ENCODE peak calls at places on chromosomes 5 and 9, in seven cellular contexts. One of them, this sample, is unnamed.

GRCh38 chr5:106121972-106122605 is 1548.6 kb downstream of the EFNA5 start:
- DNase-seq in dermis microvascular lymphatic vessel endothelial cell: no peak
- DNase-seq in hypothalamus: no peak
- DNase-seq in activated CD4-positive, alpha-beta T cell treated with anti-CD3 and anti-CD28 coated beads, Interleukin-2, amount 10 ng/mL, durations not matched to agents 24 days and 14 days: peak
- DNase-seq in kidney tubule cell: peak
- DNase-seq in mucosa of gallbladder: no peak
- DNase-seq in EL: no peak
- DNase-seq in this sample: no peak

GRCh38 chr5:107401470-107402085 is 269.2 kb downstream of the EFNA5 start:
- DNase-seq in dermis microvascular lymphatic vessel endothelial cell: no peak
- DNase-seq in kidney tubule cell: no peak
- DNase-seq in EL: no peak
- DNase-seq in hypothalamus: no peak
- DNase-seq in mucosa of gallbladder: no peak
- DNase-seq in activated CD4-positive, alpha-beta T cell treated with anti-CD3 and anti-CD28 coated beads, Interleukin-2, amount 10 ng/mL, durations not matched to agents 24 days and 14 days: no peak
- DNase-seq in this sample: no peak

GRCh38 chr5:181088289-181088688 is 42.7 kb downstream of the OR2V1 start:
- DNase-seq in kidney tubule cell: no peak
- DNase-seq in activated CD4-positive, alpha-beta T cell treated with anti-CD3 and anti-CD28 coated beads, Interleukin-2, amount 10 ng/mL, durations not matched to agents 24 days and 14 days: peak
- DNase-seq in dermis microvascular lymphatic vessel endothelial cell: peak
- DNase-seq in mucosa of gallbladder: no peak
- DNase-seq in hypothalamus: no peak
- DNase-seq in EL: peak
- DNase-seq in this sample: no peak

GRCh38 chr5:172443441-172444109 is 10.8 kb downstream of the SH3PXD2B start:
- DNase-seq in dermis microvascular lymphatic vessel endothelial cell: peak
- DNase-seq in mucosa of gallbladder: peak
- DNase-seq in kidney tubule cell: peak
- DNase-seq in hypothalamus: no peak
- DNase-seq in EL: peak
- DNase-seq in activated CD4-positive, alpha-beta T cell treated with anti-CD3 and anti-CD28 coated beads, Interleukin-2, amount 10 ng/mL, durations not matched to agents 24 days and 14 days: peak
- DNase-seq in this sample: peak

GRCh38 chr5:174617910-174618309 is 106.5 kb upstream of the MSX2 start:
- DNase-seq in kidney tubule cell: no peak
- DNase-seq in EL: no peak
- DNase-seq in dermis microvascular lymphatic vessel endothelial cell: no peak
- DNase-seq in mucosa of gallbladder: peak
- DNase-seq in hypothalamus: no peak
- DNase-seq in activated CD4-positive, alpha-beta T cell treated with anti-CD3 and anti-CD28 coated beads, Interleukin-2, amount 10 ng/mL, durations not matched to agents 24 days and 14 days: no peak
- DNase-seq in this sample: no peak

GRCh38 chr5:58153255-58153654 is 306.6 kb downstream of the PLK2 start:
- DNase-seq in hypothalamus: no peak
- DNase-seq in kidney tubule cell: no peak
- DNase-seq in mucosa of gallbladder: no peak
- DNase-seq in dermis microvascular lymphatic vessel endothelial cell: no peak
- DNase-seq in EL: no peak
- DNase-seq in activated CD4-positive, alpha-beta T cell treated with anti-CD3 and anti-CD28 coated beads, Interleukin-2, amount 10 ng/mL, durations not matched to agents 24 days and 14 days: no peak
- DNase-seq in this sample: no peak

GRCh38 chr9:98280574-98280973 is 25.1 kb upstream of the TBC1D2 start:
- DNase-seq in mucosa of gallbladder: no peak
- DNase-seq in kidney tubule cell: no peak
- DNase-seq in hypothalamus: no peak
- DNase-seq in activated CD4-positive, alpha-beta T cell treated with anti-CD3 and anti-CD28 coated beads, Interleukin-2, amount 10 ng/mL, durations not matched to agents 24 days and 14 days: no peak
- DNase-seq in EL: no peak
- DNase-seq in dermis microvascular lymphatic vessel endothelial cell: no peak
- DNase-seq in this sample: no peak

GRCh38 chr9:6897831-6898230 is 140.1 kb downstream of the KDM4C start:
- DNase-seq in hypothalamus: no peak
- DNase-seq in dermis microvascular lymphatic vessel endothelial cell: no peak
- DNase-seq in activated CD4-positive, alpha-beta T cell treated with anti-CD3 and anti-CD28 coated beads, Interleukin-2, amount 10 ng/mL, durations not matched to agents 24 days and 14 days: peak
- DNase-seq in kidney tubule cell: no peak
- DNase-seq in EL: no peak
- DNase-seq in mucosa of gallbladder: no peak
- DNase-seq in this sample: no peak

GRCh38 chr5:52491829-52492217 is 295.9 kb upstream of the ITGA1 start:
- DNase-seq in activated CD4-positive, alpha-beta T cell treated with anti-CD3 and anti-CD28 coated beads, Interleukin-2, amount 10 ng/mL, durations not matched to agents 24 days and 14 days: no peak
- DNase-seq in kidney tubule cell: no peak
- DNase-seq in EL: no peak
- DNase-seq in mucosa of gallbladder: no peak
- DNase-seq in hypothalamus: no peak
- DNase-seq in dermis microvascular lymphatic vessel endothelial cell: no peak
- DNase-seq in this sample: no peak

GRCh38 chr9:84339523-84339922 is 1.0 kb downstream of the SLC28A3 start:
- DNase-seq in dermis microvascular lymphatic vessel endothelial cell: no peak
- DNase-seq in activated CD4-positive, alpha-beta T cell treated with anti-CD3 and anti-CD28 coated beads, Interleukin-2, amount 10 ng/mL, durations not matched to agents 24 days and 14 days: no peak
- DNase-seq in mucosa of gallbladder: no peak
- DNase-seq in kidney tubule cell: no peak
- DNase-seq in hypothalamus: no peak
- DNase-seq in EL: no peak
- DNase-seq in this sample: no peak

GRCh38 chr5:61319388-61320146 is 12.5 kb upstream of the ZSWIM6 start:
- DNase-seq in EL: no peak
- DNase-seq in activated CD4-positive, alpha-beta T cell treated with anti-CD3 and anti-CD28 coated beads, Interleukin-2, amount 10 ng/mL, durations not matched to agents 24 days and 14 days: no peak
- DNase-seq in mucosa of gallbladder: peak
- DNase-seq in hypothalamus: no peak
- DNase-seq in dermis microvascular lymphatic vessel endothelial cell: peak
- DNase-seq in kidney tubule cell: peak
- DNase-seq in this sample: no peak

GRCh38 chr5:173642895-173643481 is 26.5 kb upstream of the BOD1 start:
- DNase-seq in mucosa of gallbladder: no peak
- DNase-seq in hypothalamus: no peak
- DNase-seq in dermis microvascular lymphatic vessel endothelial cell: no peak
- DNase-seq in kidney tubule cell: no peak
- DNase-seq in EL: no peak
- DNase-seq in activated CD4-positive, alpha-beta T cell treated with anti-CD3 and anti-CD28 coated beads, Interleukin-2, amount 10 ng/mL, durations not matched to agents 24 days and 14 days: no peak
- DNase-seq in this sample: no peak

GRCh38 chr9:33465596-33466564 is 7.8 kb downstream of the NOL6 start:
- DNase-seq in hypothalamus: no peak
- DNase-seq in EL: no peak
- DNase-seq in activated CD4-positive, alpha-beta T cell treated with anti-CD3 and anti-CD28 coated beads, Interleukin-2, amount 10 ng/mL, durations not matched to agents 24 days and 14 days: no peak
- DNase-seq in kidney tubule cell: no peak
- DNase-seq in dermis microvascular lymphatic vessel endothelial cell: no peak
- DNase-seq in mucosa of gallbladder: no peak
- DNase-seq in this sample: no peak